ENCODE peak calls at places on chromosomes 16 and 17, in four cellular contexts. One of them, this sample, is unnamed.

GRCh38 chr17:43608313-43608712 is 53.4 kb downstream of the MEOX1 start:
- DNase-seq in fibroblast of mammary gland: peak; percentile 32
- DNase-seq in activated naive CD4-positive, alpha-beta T cell: no peak
- DNase-seq in stomach: no peak
- DNase-seq in this sample: no peak

GRCh38 chr17:65629234-65629690 is 67.8 kb upstream of the AXIN2 start:
- DNase-seq in fibroblast of mammary gland: no peak
- DNase-seq in activated naive CD4-positive, alpha-beta T cell: no peak
- DNase-seq in stomach: no peak
- DNase-seq in this sample: no peak

GRCh38 chr17:61251939-61252865 is 147.4 kb upstream of the TBX2 start:
- DNase-seq in fibroblast of mammary gland: peak; percentile 99
- DNase-seq in activated naive CD4-positive, alpha-beta T cell: no peak
- DNase-seq in stomach: peak; percentile 76
- DNase-seq in this sample: peak; percentile 80

GRCh38 chr16:55834044-55834443 is 1.1 kb upstream of the CES1 start:
- DNase-seq in fibroblast of mammary gland: no peak
- DNase-seq in activated naive CD4-positive, alpha-beta T cell: no peak
- DNase-seq in stomach: no peak
- DNase-seq in this sample: no peak

GRCh38 chr16:48370234-48370633 is 15.0 kb downstream of the SIAH1 start:
- DNase-seq in fibroblast of mammary gland: no peak
- DNase-seq in activated naive CD4-positive, alpha-beta T cell: no peak
- DNase-seq in stomach: no peak
- DNase-seq in this sample: no peak

GRCh38 chr17:35801583-35802224 is 6.3 kb upstream of the MMP28 start:
- DNase-seq in fibroblast of mammary gland: peak; percentile 47
- DNase-seq in activated naive CD4-positive, alpha-beta T cell: no peak
- DNase-seq in stomach: peak; percentile 72
- DNase-seq in this sample: peak; percentile 90

GRCh38 chr17:78406396-78406795 is 27.9 kb downstream of the PGS1 start:
- DNase-seq in fibroblast of mammary gland: no peak
- DNase-seq in activated naive CD4-positive, alpha-beta T cell: no peak
- DNase-seq in stomach: no peak
- DNase-seq in this sample: no peak

GRCh38 chr16:23141959-23142740 is 7.1 kb downstream of the USP31 start:
- DNase-seq in fibroblast of mammary gland: no peak
- DNase-seq in activated naive CD4-positive, alpha-beta T cell: no peak
- DNase-seq in stomach: no peak
- DNase-seq in this sample: no peak

GRCh38 chr17:63850401-63850800 is 7.9 kb upstream of the SMARCD2 start:
- DNase-seq in fibroblast of mammary gland: no peak
- DNase-seq in activated naive CD4-positive, alpha-beta T cell: no peak
- DNase-seq in stomach: no peak
- DNase-seq in this sample: no peak

GRCh38 chr17:39629894-39630293 is 3.1 kb downstream of the PPP1R1B start:
- DNase-seq in fibroblast of mammary gland: no peak
- DNase-seq in activated naive CD4-positive, alpha-beta T cell: no peak
- DNase-seq in stomach: no peak
- DNase-seq in this sample: no peak

GRCh38 chr17:15977894-15978293 is 21.6 kb downstream of the ZSWIM7 start:
- DNase-seq in fibroblast of mammary gland: no peak
- DNase-seq in activated naive CD4-positive, alpha-beta T cell: no peak
- DNase-seq in stomach: no peak
- DNase-seq in this sample: no peak

GRCh38 chr17:50914510-50914849 is 48.3 kb upstream of the TOB1 start:
- DNase-seq in fibroblast of mammary gland: no peak
- DNase-seq in activated naive CD4-positive, alpha-beta T cell: no peak
- DNase-seq in stomach: no peak
- DNase-seq in this sample: no peak

GRCh38 chr16:57470683-57471082 is 8.2 kb downstream of the POLR2C start:
- DNase-seq in fibroblast of mammary gland: peak; percentile 53
- DNase-seq in activated naive CD4-positive, alpha-beta T cell: no peak
- DNase-seq in stomach: peak; percentile 84
- DNase-seq in this sample: peak; percentile 71

GRCh38 chr16:89958068-89958467 is 9.5 kb downstream of the DEF8 start:
- DNase-seq in fibroblast of mammary gland: peak; percentile 39
- DNase-seq in activated naive CD4-positive, alpha-beta T cell: no peak
- DNase-seq in stomach: no peak
- DNase-seq in this sample: no peak

GRCh38 chr16:79707867-79708266 is 107.3 kb upstream of the MAF start:
- DNase-seq in fibroblast of mammary gland: peak; percentile 58
- DNase-seq in activated naive CD4-positive, alpha-beta T cell: no peak
- DNase-seq in stomach: peak; percentile 53
- DNase-seq in this sample: peak; percentile 39

GRCh38 chr17:45223541-45224528 is 2.1 kb downstream of the FMNL1 start:
- DNase-seq in fibroblast of mammary gland: no peak
- DNase-seq in activated naive CD4-positive, alpha-beta T cell: no peak
- DNase-seq in stomach: no peak
- DNase-seq in this sample: no peak

GRCh38 chr16:26195225-26195624 is 503.5 kb downstream of the HS3ST4 start:
- DNase-seq in fibroblast of mammary gland: no peak
- DNase-seq in activated naive CD4-positive, alpha-beta T cell: no peak
- DNase-seq in stomach: no peak
- DNase-seq in this sample: no peak

GRCh38 chr16:4244254-4244812 is 2.5 kb upstream of the SRL start:
- DNase-seq in fibroblast of mammary gland: no peak
- DNase-seq in activated naive CD4-positive, alpha-beta T cell: no peak
- DNase-seq in stomach: peak; percentile 62
- DNase-seq in this sample: no peak

GRCh38 chr16:84532855-84533486 is 28.5 kb upstream of the MEAK7 start:
- DNase-seq in fibroblast of mammary gland: peak; percentile 10
- DNase-seq in activated naive CD4-positive, alpha-beta T cell: no peak
- DNase-seq in stomach: no peak
- DNase-seq in this sample: no peak

GRCh38 chr17:76053230-76054111 is 18.8 kb downstream of the SRP68 start:
- DNase-seq in fibroblast of mammary gland: peak; percentile 91
- DNase-seq in activated naive CD4-positive, alpha-beta T cell: no peak
- DNase-seq in stomach: no peak
- DNase-seq in this sample: no peak

GRCh38 chr17:48442819-48443218 is 12.8 kb upstream of the SKAP1 start:
- DNase-seq in fibroblast of mammary gland: peak; percentile 9
- DNase-seq in activated naive CD4-positive, alpha-beta T cell: no peak
- DNase-seq in stomach: no peak
- DNase-seq in this sample: no peak

GRCh38 chr17:37301288-37301687 is 74.5 kb upstream of the C17orf78 start:
- DNase-seq in fibroblast of mammary gland: peak; percentile 72
- DNase-seq in activated naive CD4-positive, alpha-beta T cell: no peak
- DNase-seq in stomach: no peak
- DNase-seq in this sample: no peak

GRCh38 chr16:19177111-19177747 is 9.2 kb downstream of the SYT17 start:
- DNase-seq in fibroblast of mammary gland: no peak
- DNase-seq in activated naive CD4-positive, alpha-beta T cell: no peak
- DNase-seq in stomach: no peak
- DNase-seq in this sample: no peak

GRCh38 chr16:17803625-17804410 is 333.1 kb upstream of the XYLT1 start:
- DNase-seq in fibroblast of mammary gland: peak; percentile 97
- DNase-seq in activated naive CD4-positive, alpha-beta T cell: no peak
- DNase-seq in stomach: no peak
- DNase-seq in this sample: no peak

GRCh38 chr16:70476272-70477020 is 22.1 kb downstream of the FCSK start:
- DNase-seq in fibroblast of mammary gland: peak; percentile 71
- DNase-seq in activated naive CD4-positive, alpha-beta T cell: no peak
- DNase-seq in stomach: peak; percentile 31
- DNase-seq in this sample: no peak

GRCh38 chr17:9529033-9529748 is 46.4 kb downstream of the STX8 start:
- DNase-seq in fibroblast of mammary gland: peak; percentile 60
- DNase-seq in activated naive CD4-positive, alpha-beta T cell: no peak
- DNase-seq in stomach: no peak
- DNase-seq in this sample: no peak

This sample was measured in left colon.